ENCODE peak calls at places on chromosomes 5 and 9, in five cellular contexts. U, B, C, X and Y are unnamed samples.

GRCh38 chr5:134113572-134113907 is 941 bp upstream of the TCF7 start:
- DNase-seq in U (no peak), B (no peak), C (no peak), X (no peak), Y (no peak)

GRCh38 chr5:133269707-133270106 is 217.9 kb downstream of the HSPA4 start:
- DNase-seq in U (no peak), B (no peak), C (no peak), X (no peak), Y (no peak)

GRCh38 chr5:148005788-148006520 is 57.8 kb upstream of the SPINK5 start:
- DNase-seq in U (no peak), B (no peak), C (no peak), X (no peak), Y (no peak)

GRCh38 chr5:73312146-73312871 is 136.3 kb downstream of the FOXD1 start:
- DNase-seq in U (no peak), B (no peak), C (no peak), X (no peak), Y (no peak)

GRCh38 chr9:10274983-10275382 is 337.8 kb downstream of the PTPRD start:
- DNase-seq in U (no peak), B (no peak), C (no peak), X (no peak), Y (no peak)

GRCh38 chr5:26582350-26583040 is 455.9 kb downstream of the CDH9 start:
- DNase-seq in U (no peak), B (no peak), C (no peak), X (no peak), Y (peak)

GRCh38 chr5:10699281-10699874 is 61.7 kb downstream of the DAP start:
- DNase-seq in U (no peak), B (no peak), C (no peak), X (no peak), Y (no peak)

GRCh38 chr9:37920471-37921167 is 16.7 kb upstream of the SLC25A51 start:
- DNase-seq in U (peak), B (no peak), C (no peak), X (no peak), Y (no peak)

GRCh38 chr5:138489705-138490104 is 24.4 kb downstream of the EGR1 start:
- DNase-seq in U (no peak), B (no peak), C (no peak), X (no peak), Y (no peak)

GRCh38 chr5:176744584-176744965 is 65.8 kb upstream of the UNC5A start:
- DNase-seq in U (peak), B (no peak), C (no peak), X (no peak), Y (peak)

GRCh38 chr5:16573401-16573800 is 43.4 kb downstream of the RETREG1 start:
- DNase-seq in U (no peak), B (no peak), C (no peak), X (no peak), Y (peak)

GRCh38 chr5:124952079-124952478 is 205.6 kb upstream of the ZNF608 start:
- DNase-seq in U (no peak), B (no peak), C (no peak), X (no peak), Y (no peak)

GRCh38 chr5:1467341-1468246 is 22.4 kb upstream of the SLC6A3 start:
- DNase-seq in U (no peak), B (no peak), C (no peak), X (no peak), Y (no peak)